ENCODE peak calls at places on chromosomes 16 and 17, in four cellular contexts. B is SK-N-SH, M is HepG2, C is H1. O is an unnamed sample.

GRCh38 chr16:74029122-74029805 is 267.4 kb upstream of the PSMD7 start:
- DNase-seq in C (no peak), M (no peak), B (no peak), O (no peak)

GRCh38 chr17:39981207-39982068 is 831 bp downstream of the PSMD3 start:
- DNase-seq in M (no peak), B (peak), C (no peak), O (no peak)

GRCh38 chr17:8807070-8807550 is 7.9 kb upstream of the MFSD6L start:
- DNase-seq in M (no peak), C (no peak), B (no peak), O (no peak)

GRCh38 chr16:337975-338575 is 14.4 kb downstream of the AXIN1 start:
- DNase-seq in M (no peak), C (no peak), B (no peak), O (no peak)

GRCh38 chr17:70121136-70121535 is 46.1 kb downstream of the KCNJ16 start:
- DNase-seq in C (no peak), B (no peak), M (no peak), O (no peak)

GRCh38 chr16:28503470-28504259 is 3.0 kb downstream of the IL27 start:
- DNase-seq in B (no peak), M (no peak), C (no peak), O (peak)

GRCh38 chr16:17387226-17387625 is 83.5 kb downstream of the XYLT1 start:
- DNase-seq in B (no peak), C (no peak), M (no peak), O (no peak)

GRCh38 chr17:1229354-1229890 is 40.8 kb upstream of the BHLHA9 start:
- DNase-seq in C (no peak), B (peak), M (no peak), O (no peak)

GRCh38 chr17:75524971-75525805 is at the start of gene LLGL2:
- DNase-seq in M (peak), B (peak), C (no peak), O (peak)

GRCh38 chr17:57448288-57449283 is 192.3 kb downstream of the MSI2 start:
- DNase-seq in M (no peak), B (no peak), C (no peak), O (no peak)

GRCh38 chr16:87144232-87144631 is 173.0 kb downstream of the C16orf95 start:
- DNase-seq in B (no peak), C (no peak), M (no peak), O (no peak)

GRCh38 chr16:29302976-29303375 is 103.5 kb downstream of the NPIPB11 start:
- DNase-seq in M (no peak), C (no peak), B (no peak), O (no peak)

GRCh38 chr16:23595951-23596720 is at the start of gene NDUFAB1:
- DNase-seq in M (peak), B (peak), C (peak), O (peak)

GRCh38 chr17:56596741-56597494 is 3.4 kb downstream of the NOG start:
- DNase-seq in C (no peak), M (no peak), B (peak), O (no peak)

GRCh38 chr17:29760279-29760721 is 137.6 kb upstream of the CORO6 start:
- DNase-seq in M (no peak), B (no peak), C (no peak), O (no peak)

GRCh38 chr17:61333151-61333550 is 66.5 kb upstream of the TBX2 start:
- DNase-seq in C (no peak), B (no peak), M (no peak), O (no peak)

GRCh38 chr17:31663576-31663975 is 195.5 kb downstream of the COPRS start:
- DNase-seq in B (no peak), M (no peak), C (no peak), O (peak)

GRCh38 chr16:16143038-16143763 is 80.1 kb downstream of the ABCC6 start:
- DNase-seq in M (peak), C (no peak), B (no peak), O (no peak)

GRCh38 chr16:30371248-30371816 is 1.0 kb upstream of the TBC1D10B start:
- DNase-seq in C (no peak), B (no peak), M (no peak), O (no peak)

GRCh38 chr16:85296859-85297698 is 184.8 kb upstream of the CIBAR2 start:
- DNase-seq in C (no peak), M (peak), B (peak), O (peak)

GRCh38 chr17:45784583-45785372 is 658 bp downstream of the CRHR1 start:
- DNase-seq in C (no peak), B (peak), M (peak), O (no peak)

GRCh38 chr16:30721606-30722005 is 22.6 kb downstream of the SRCAP start:
- DNase-seq in B (no peak), C (no peak), M (no peak), O (no peak)

GRCh38 chr17:45413498-45413923 is 19.2 kb downstream of the ARHGAP27 start:
- DNase-seq in C (no peak), M (peak), B (no peak), O (no peak)

GRCh38 chr16:84246679-84247077 is 6.9 kb upstream of the KCNG4 start:
- DNase-seq in M (no peak), C (no peak), B (no peak), O (no peak)

GRCh38 chr17:1769826-1770477 is 8.1 kb downstream of the SERPINF1 start:
- DNase-seq in C (no peak), B (no peak), M (peak), O (no peak)

DNA sequence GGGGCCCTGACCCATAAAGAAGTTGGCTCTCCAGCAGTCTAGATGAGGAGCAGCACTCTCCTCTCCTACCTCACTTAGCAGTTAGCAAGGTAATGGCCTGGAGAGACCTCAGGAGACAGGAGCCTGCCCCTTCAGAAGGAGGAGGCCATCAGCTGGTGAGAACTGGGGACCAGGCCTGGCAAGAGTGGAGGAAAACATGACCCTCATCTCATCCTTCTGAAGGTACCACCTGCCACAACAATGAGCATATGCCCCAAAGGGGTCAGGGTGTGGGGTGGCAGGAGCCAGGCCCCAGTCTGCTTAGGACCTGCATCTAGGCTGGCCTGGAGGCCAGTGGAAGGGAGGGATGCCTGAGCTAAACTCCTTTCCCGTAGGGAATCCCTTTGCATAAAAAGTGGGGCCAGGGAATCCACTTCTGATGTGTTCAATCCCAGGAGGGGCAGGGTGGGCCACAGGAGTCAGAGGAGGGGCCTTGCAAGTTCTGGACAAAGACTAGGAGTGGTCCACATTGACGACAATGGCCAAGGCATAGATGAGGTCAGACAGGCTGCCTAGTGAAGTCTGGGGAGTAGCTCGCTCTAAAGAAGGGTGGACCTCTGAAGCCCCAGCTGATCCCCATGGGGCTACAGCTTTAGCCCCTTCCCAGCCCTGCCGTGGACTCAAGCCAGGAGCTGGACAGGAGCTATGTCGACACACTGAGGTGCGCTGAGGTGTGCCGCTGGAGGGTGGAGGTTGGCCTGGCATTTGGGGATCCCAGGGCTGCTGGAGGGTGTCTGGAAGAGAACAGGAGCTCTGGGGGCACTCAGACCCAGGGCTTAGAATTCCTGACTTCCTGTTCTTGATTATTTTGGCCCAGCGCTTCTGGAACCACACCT is 986 bp downstream of the SEBOX start:
- DNase-seq in M (no peak), C (no peak), B (no peak), O (no peak)
- TF ChIP-seq SIN3A in M (no peak), C (no peak), B (no peak), O (no peak)

GRCh38 chr17:51585514-51586104 is 325.3 kb downstream of the UTP18 start:
- DNase-seq in M (peak), B (peak), C (peak), O (peak)
- TF ChIP-seq SIN3A in M (no peak), B (no peak), C (no peak), O (no peak)

GRCh38 chr16:81394966-81395655 is 49.5 kb upstream of the CMIP start:
- DNase-seq in M (no peak), C (no peak), B (no peak), O (no peak)
- TF ChIP-seq SIN3A in M (no peak), C (no peak), B (no peak), O (no peak)

GRCh38 chr16:51374790-51375189 is 223.7 kb upstream of the SALL1 start:
- DNase-seq in C (no peak), M (no peak), B (no peak), O (no peak)

GRCh38 chr16:51376080-51376479 is 225.0 kb upstream of the SALL1 start:
- DNase-seq in M (no peak), B (no peak), C (no peak), O (no peak)

DNA sequence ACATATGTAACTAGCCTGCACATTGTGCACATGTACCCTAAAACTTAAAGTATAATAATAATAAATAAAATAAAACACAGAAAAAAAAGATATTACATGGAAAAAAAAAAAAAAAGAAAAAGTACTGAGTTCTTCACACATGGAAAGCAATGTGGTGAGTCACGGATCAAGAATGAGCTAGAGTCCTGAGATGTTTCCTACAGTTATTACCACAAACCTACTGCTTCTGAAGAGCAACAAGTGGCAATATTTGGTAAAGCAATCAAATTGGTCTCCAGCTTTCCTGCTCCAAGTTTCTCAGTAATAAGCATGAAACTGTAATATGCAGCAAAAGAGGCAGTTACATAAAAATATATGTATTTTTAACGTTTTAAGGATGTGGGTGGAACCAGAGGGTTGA is 223.3 kb upstream of the SALL1 start:
- DNase-seq in B (no peak), C (no peak), M (no peak), O (no peak)
- TF ChIP-seq SIN3A in B (no peak), C (no peak), M (no peak), O (no peak)

DNA sequence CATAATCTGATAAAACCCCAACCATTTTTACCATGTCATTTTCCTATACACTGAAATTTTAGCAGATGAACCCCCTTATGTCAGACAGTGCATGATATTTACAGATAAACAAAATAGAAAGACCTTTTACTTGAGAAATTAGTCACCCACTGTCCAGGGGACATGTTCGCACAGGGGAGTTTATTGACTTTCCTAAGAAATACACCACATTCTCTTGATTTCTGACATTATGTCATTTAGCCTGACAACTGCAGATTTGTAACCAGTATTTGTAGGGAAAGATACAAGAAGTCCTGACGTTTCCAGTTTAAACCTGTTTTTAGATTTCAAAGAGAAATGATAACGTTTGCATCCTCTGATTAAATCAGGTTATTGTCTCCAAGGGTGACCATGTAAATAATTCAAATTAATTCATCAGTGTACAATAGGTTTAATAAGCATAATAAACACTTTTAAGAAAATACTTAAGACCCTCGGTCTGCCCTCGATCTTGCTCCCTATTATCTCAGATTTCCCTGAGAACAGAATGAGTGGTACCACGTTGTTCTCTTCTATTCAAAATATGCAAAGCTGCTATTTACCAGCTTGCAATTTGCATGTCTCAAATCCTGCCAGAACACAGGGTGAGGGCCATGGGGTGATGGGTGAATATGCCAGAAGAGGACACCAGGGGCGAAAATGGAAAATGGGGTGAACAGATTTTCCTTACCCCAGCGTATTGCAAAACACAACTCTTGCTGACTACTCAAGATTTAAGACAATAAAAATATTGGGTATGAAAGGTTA is 2.1 kb upstream of the LYRM9 start:
- DNase-seq in B (no peak), C (no peak), M (no peak), O (no peak)
- TF ChIP-seq SIN3A in B (no peak), C (no peak), M (no peak), O (no peak)

DNA sequence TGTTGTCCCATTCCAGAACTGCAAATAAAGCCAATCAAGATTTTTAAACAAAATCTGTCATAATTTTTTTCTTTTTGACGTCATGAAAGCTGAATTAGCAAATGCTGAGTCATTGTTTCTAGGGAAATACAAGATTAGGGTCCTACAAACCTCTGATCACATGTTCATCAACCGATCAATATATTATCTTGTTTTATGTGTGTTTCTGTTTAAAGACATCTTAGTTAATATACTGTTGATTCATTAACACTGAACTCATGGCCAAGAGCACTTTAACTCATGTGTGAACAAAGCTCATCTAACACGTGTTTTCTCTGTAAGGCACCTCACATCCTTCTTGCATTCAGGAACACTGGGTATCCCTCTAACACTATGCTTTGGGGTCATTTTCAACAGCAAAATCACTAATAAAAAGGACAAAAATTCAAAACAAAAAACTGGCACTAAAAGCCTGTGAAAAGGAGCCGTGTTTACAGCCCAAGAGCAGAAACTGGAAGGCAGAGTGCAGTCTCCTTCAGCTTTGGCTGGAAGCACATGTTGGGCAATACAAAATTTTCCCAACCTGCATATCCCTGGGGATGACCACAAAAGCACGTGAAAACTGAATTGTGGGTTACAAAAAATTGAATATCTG is 102.5 kb downstream of the PARN start:
- DNase-seq in M (no peak), C (no peak), B (no peak), O (no peak)
- TF ChIP-seq SIN3A in M (no peak), C (no peak), B (no peak), O (no peak)

DNA sequence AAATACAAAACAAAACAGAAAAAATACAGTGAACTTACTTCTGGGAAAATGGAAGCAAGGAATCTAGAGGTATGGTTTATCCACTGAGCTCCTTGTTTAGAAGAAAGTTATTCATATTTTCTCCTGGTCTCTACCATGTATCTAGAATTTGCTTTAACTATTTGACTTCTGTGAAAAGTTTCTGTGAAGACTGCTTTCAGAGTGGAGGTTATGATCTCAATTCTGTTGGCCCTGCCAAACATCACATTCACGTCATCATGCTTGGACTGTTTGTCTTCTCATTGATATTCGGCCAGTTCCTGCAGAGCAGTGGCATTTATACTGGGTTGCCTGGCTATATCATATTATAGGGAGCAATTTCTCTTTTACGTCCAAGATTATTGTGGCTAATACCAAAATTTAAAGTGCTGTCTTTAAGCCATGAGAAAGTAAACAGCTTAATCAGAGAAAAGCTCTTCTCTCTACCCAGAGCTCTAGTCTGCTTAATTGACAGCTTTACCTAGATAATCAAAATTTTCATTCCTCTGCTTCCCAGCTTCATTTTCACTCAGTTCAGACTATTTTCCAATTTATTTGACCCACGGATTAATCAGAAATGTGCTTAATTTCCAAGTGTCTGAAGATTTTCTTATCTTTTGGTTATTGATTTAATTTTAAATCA is at the start of gene ABCA8:
- DNase-seq in B (no peak), M (no peak), C (no peak), O (no peak)
- TF ChIP-seq SIN3A in B (no peak), M (no peak), C (no peak), O (no peak)

GRCh38 chr16:19718624-19718965 is 524 bp downstream of the IQCK start:
- DNase-seq in B (no peak), M (no peak), C (no peak), O (no peak)
- TF ChIP-seq SIN3A in B (no peak), M (no peak), C (no peak), O (no peak)

GRCh38 chr17:73346763-73347162 is 35.0 kb upstream of the CDC42EP4 start:
- DNase-seq in C (no peak), B (no peak), M (no peak), O (no peak)

GRCh38 chr17:73348018-73348823 is 36.4 kb upstream of the CDC42EP4 start:
- DNase-seq in C (no peak), B (no peak), M (no peak), O (no peak)

GRCh38 chr17:73349138-73349537 is 37.3 kb upstream of the CDC42EP4 start:
- DNase-seq in M (no peak), C (no peak), B (no peak), O (no peak)

GRCh38 chr17:73348824-73349095 is 37.0 kb upstream of the CDC42EP4 start:
- DNase-seq in M (no peak), C (no peak), B (no peak), O (no peak)

GRCh38 chr17:73347355-73347754 is 35.6 kb upstream of the CDC42EP4 start:
- DNase-seq in B (no peak), M (no peak), C (no peak), O (no peak)
- TF ChIP-seq SIN3A in B (no peak), M (no peak), C (no peak), O (no peak)

GRCh38 chr16:68447721-68448359 is 468 bp downstream of the SMPD3 start:
- DNase-seq in M (no peak), B (peak), C (no peak), O (no peak)
- TF ChIP-seq SIN3A in M (peak), B (no peak), C (peak), O (no peak)

O was measured in HCT116.